ENCODE peak calls at places on chromosomes 2 and 18, in seven cellular contexts. A is neuronal stem cell, G is kidney, Q is HCT116, V is fibroblast of lung, J is colonic mucosa, M is IMR-90. U is an unnamed sample.
A peak's percentile ranks its signal among the peaks of the same experiment; 100 is the strongest.

GRCh38 chr2:224122542-224122941 is 83.5 kb upstream of the SERPINE2 start:
- DNase-seq in G (no peak), V (no peak), M (no peak), A (no peak), J (no peak), Q (no peak), U (no peak)

GRCh38 chr18:48851563-48851962 is 99.2 kb downstream of the SMAD7 start:
- DNase-seq in J (no peak), V (no peak), G (peak; percentile 88), A (no peak), Q (no peak), M (no peak), U (no peak)

GRCh38 chr2:9950521-9951271 is 797 bp upstream of the GRHL1 start:
- DNase-seq in A (peak; percentile 43), M (no peak), Q (no peak), G (peak; percentile 87), J (peak; percentile 32), V (no peak), U (no peak)

GRCh38 chr2:170905864-170906263 is 23.2 kb upstream of the GORASP2 start:
- DNase-seq in Q (no peak), A (no peak), J (no peak), G (no peak), V (no peak), M (no peak), U (no peak)

GRCh38 chr18:37355772-37356171 is 209.8 kb downstream of the CELF4 start:
- DNase-seq in G (no peak), A (no peak), Q (no peak), J (no peak), V (no peak), M (no peak), U (no peak)

GRCh38 chr2:224836263-224836662 is 120.1 kb upstream of the CCDC195 start:
- DNase-seq in J (no peak), M (peak; percentile 48), V (peak; percentile 75), A (no peak), Q (no peak), G (no peak), U (no peak)

GRCh38 chr2:61993422-61994024 is 88.0 kb downstream of the COMMD1 start:
- DNase-seq in M (peak; percentile 62), V (peak; percentile 71), J (peak; percentile 25), A (no peak), Q (peak; percentile 38), G (no peak), U (peak; percentile 20)

GRCh38 chr2:120558892-120559291 is 176.8 kb upstream of the GLI2 start:
- DNase-seq in J (no peak), Q (no peak), A (no peak), M (no peak), V (no peak), G (no peak), U (no peak)

GRCh38 chr2:78498125-78498524 is 527.4 kb upstream of the REG3G start:
- DNase-seq in M (no peak), V (no peak), G (no peak), J (no peak), Q (no peak), A (no peak), U (no peak)

GRCh38 chr2:127449898-127450297 is 31.7 kb downstream of the PROC start:
- DNase-seq in Q (no peak), J (no peak), V (no peak), G (no peak), M (no peak), A (no peak), U (no peak)

GRCh38 chr2:85436836-85437487 is 18.4 kb downstream of the SH2D6 start:
- DNase-seq in Q (no peak), G (no peak), A (no peak), J (no peak), M (no peak), V (no peak), U (no peak)

GRCh38 chr2:127256381-127256780 is 36.3 kb upstream of the CYP27C1 start:
- DNase-seq in G (no peak), Q (no peak), M (no peak), J (no peak), V (no peak), A (no peak), U (no peak)

GRCh38 chr18:11995445-11996189 is 14.3 kb downstream of the IMPA2 start:
- DNase-seq in G (peak; percentile 88), M (peak; percentile 77), J (peak; percentile 84), Q (peak; percentile 41), A (peak; percentile 48), V (peak; percentile 82), U (no peak)

GRCh38 chr2:238415036-238415764 is 11.5 kb upstream of the ASB1 start:
- DNase-seq in A (no peak), V (no peak), J (no peak), Q (no peak), M (no peak), G (no peak), U (no peak)

GRCh38 chr2:234714711-234715110 is 217.8 kb upstream of the ARL4C start:
- DNase-seq in V (no peak), J (no peak), M (no peak), Q (no peak), G (no peak), A (no peak), U (no peak)

GRCh38 chr2:100959225-100959880 is 42.7 kb upstream of the RPL31 start:
- DNase-seq in V (no peak), M (peak; percentile 45), Q (no peak), G (no peak), J (no peak), A (no peak), U (no peak)

GRCh38 chr2:113896791-113897190 is 6.9 kb downstream of the ACTR3 start:
- DNase-seq in J (no peak), A (no peak), M (peak; percentile 19), G (no peak), V (no peak), Q (no peak), U (no peak)
- H3K9ac ChIP-seq in J (no peak overlapping the region), A (no peak overlapping the region), M (no peak overlapping the region), G (no peak overlapping the region), V (no peak overlapping the region), Q (no peak overlapping the region), U (no peak overlapping the region)

DNA sequence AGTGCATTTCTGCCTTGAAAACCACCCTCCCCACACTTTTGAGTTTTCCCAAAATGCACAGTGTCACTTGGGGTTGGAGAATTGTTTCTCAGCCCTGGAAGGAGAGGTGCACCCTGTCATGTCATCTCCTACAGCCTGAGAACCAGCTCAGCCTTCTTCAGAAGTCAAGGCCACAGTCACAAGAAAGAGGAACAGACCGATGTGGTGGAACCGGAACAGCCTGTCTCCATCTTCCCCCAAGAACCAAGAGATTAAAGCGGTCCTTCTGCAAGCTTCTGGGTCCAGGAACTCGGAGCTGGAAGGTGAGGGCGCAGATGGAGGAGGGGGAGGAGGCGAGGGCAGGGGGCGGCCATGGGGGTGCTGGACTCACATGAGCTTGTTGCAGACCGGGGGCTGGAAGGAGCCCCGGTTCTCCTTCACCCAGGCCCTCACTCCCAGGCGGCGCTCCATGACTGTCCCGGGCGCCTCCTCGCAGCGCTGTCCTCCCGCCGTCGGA is 248 bp downstream of the HAAO start:
- DNase-seq in J (no peak), M (no peak), V (no peak), Q (no peak), A (no peak), G (no peak), U (no peak)
- H3K9ac ChIP-seq in J (peak overlapping the region; percentile 82), M (no peak overlapping the region), V (no peak overlapping the region), Q (no peak overlapping the region), A (peak overlapping the region; percentile 36), G (peak overlapping the region; percentile 92), U (peak overlapping the region; percentile 86)

DNA sequence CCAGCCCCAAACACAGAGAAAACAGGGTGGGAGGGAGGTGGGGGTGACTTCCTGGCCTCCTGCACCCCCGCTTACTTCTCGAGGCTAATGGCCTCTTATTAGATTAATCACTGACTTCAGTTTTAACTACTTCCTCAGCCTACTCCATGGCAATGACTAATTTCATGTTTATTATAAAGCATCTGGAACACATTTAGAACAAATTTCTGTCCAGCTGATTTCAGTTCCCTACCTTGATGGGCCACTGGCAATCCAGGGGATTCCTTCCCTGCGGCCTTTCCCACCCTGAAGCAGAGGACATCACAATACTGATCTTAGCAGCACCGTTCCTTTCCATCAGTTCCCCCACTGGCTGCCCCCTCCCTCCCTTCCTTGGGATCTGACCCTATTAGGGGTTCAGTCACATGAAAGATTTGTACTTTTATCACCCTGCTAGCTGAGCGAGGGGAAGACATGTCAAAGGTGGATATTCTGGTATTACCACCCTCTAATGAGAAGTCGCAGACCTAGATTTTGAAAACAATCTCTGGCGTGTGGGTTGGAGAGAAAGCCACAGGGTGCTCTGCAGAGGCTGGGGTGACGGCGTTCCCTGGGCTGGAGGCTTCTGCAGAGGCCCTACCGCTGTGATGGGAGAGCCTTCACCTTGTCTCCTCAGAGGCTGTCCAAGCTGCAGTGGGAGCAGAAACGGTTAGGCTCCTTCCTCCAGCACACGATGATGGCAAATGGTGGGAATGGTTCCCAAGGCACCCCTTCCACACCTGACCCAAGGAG is 67.7 kb downstream of the KIAA2012 start:
- DNase-seq in V (no peak), Q (no peak), M (peak; percentile 67), A (no peak), J (no peak), G (peak; percentile 29), U (no peak)
- H3K9ac ChIP-seq in V (no peak overlapping the region), Q (no peak overlapping the region), M (no peak overlapping the region), A (no peak overlapping the region), J (no peak overlapping the region), G (no peak overlapping the region), U (no peak overlapping the region)

DNA sequence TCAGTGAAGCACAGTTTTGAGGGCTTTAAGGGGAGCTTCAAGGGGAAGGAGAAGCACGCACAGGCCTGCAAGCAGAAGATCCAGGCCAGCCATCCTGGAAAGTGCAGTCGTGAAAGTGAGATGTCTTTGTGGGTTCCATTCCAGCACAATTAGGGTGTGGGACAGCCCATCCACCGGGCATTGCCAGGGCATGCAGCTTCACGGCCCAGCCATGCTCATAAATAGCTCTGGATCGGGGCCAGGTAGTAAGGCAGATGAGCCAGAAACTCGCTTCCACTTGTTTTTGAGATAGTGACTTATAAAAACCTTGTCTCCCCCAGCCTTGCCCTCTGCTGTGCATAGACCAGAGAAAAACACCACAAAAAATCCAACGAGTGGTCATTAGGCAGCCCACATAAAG is 21.0 kb downstream of the KDSR start:
- DNase-seq in Q (no peak), V (no peak), A (no peak), J (no peak), G (no peak), M (no peak), U (no peak)
- H3K9ac ChIP-seq in Q (no peak overlapping the region), V (no peak overlapping the region), A (peak overlapping the region; percentile 30), J (no peak overlapping the region), G (no peak overlapping the region), M (no peak overlapping the region), U (no peak overlapping the region)

GRCh38 chr18:59881728-59882685 is 17.8 kb upstream of the PMAIP1 start:
- DNase-seq in M (peak; percentile 67), V (no peak), A (no peak), Q (no peak), G (no peak), J (peak; percentile 53), U (no peak)

GRCh38 chr18:59884331-59884730 is 15.5 kb upstream of the PMAIP1 start:
- DNase-seq in G (no peak), M (no peak), Q (no peak), V (no peak), J (no peak), A (no peak), U (no peak)

DNA sequence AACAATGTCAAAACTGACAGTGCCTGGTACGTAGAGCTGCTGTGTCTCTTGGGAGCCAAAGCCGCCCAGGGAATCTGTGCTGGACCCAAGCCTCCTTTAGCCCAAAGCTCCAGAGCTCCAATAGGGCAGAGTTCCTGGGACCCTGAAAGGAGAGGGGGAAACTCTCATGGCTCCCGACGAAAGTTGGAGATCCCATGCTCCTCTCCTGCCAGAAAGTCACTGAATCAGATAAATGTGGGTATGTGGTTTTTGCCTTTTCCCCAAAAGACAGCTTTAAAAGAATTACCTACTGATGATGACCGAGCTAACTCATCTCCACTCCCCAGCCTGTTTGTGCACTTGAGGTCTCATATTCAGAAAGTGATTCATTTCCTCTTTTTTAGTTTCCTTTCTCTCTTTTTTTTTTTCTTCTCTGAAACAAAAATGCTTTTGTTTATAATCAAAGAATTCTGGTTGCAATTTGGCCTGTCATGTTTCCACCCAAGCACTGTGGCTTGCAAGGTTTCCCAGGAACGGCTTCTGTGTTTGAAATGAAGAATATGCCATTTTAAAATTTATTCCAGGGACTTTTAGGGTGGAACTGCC is 14.1 kb upstream of the PMAIP1 start:
- DNase-seq in V (peak; percentile 79), A (no peak), Q (no peak), J (no peak), M (peak; percentile 92), G (no peak), U (no peak)
- H3K9ac ChIP-seq in V (no peak overlapping the region), A (no peak overlapping the region), Q (peak overlapping the region; percentile 31), J (no peak overlapping the region), M (peak overlapping the region; percentile 57), G (no peak overlapping the region), U (no peak overlapping the region)